ENCODE peak calls at places on chromosomes 12 and 14, in eight cellular contexts. W, T, J, E, Z, Q, O and M are unnamed samples.

GRCh38 chr12:101909646-101910045 is 32.3 kb downstream of the DRAM1 start:
- DNase-seq in J (no peak), Q (no peak), E (no peak), W (no peak), T (no peak), Z (no peak), O (no peak), M (no peak)

GRCh38 chr12:14239350-14239934 is 126.0 kb upstream of the ATF7IP start:
- DNase-seq in O (peak), W (peak), Z (no peak), Q (no peak), E (peak), T (no peak), J (no peak), M (peak)

GRCh38 chr14:99730876-99731351 is 46.8 kb downstream of the CYP46A1 start:
- DNase-seq in E (peak), W (no peak), Q (peak), J (peak), T (no peak), Z (no peak), O (no peak), M (peak)

GRCh38 chr14:72146241-72146640 is 214.0 kb downstream of the RGS6 start:
- DNase-seq in Z (no peak), T (no peak), E (no peak), W (no peak), Q (no peak), J (no peak), O (no peak), M (no peak)

GRCh38 chr12:90015228-90015627 is 306.6 kb upstream of the ATP2B1 start:
- DNase-seq in E (no peak), Z (no peak), T (peak), O (no peak), Q (no peak), J (no peak), W (no peak), M (no peak)

GRCh38 chr12:39071611-39072010 is 166.2 kb upstream of the CPNE8 start:
- DNase-seq in O (no peak), J (no peak), Q (no peak), Z (no peak), E (no peak), T (peak), W (no peak), M (no peak)

GRCh38 chr14:39491134-39491541 is 58.9 kb upstream of the FBXO33 start:
- DNase-seq in E (no peak), Q (no peak), W (no peak), T (peak), J (no peak), Z (peak), O (no peak), M (no peak)

GRCh38 chr14:85853996-85854526 is 324.1 kb downstream of the FLRT2 start:
- DNase-seq in J (no peak), O (no peak), Z (no peak), Q (no peak), W (no peak), E (no peak), T (no peak), M (no peak)

GRCh38 chr14:99510556-99511139 is 29.4 kb downstream of the CCNK start:
- DNase-seq in W (no peak), Z (no peak), O (peak), T (no peak), Q (no peak), J (no peak), E (no peak), M (no peak)

GRCh38 chr14:51095854-51096823 is 1.2 kb upstream of the TRIM9 start:
- DNase-seq in O (no peak), E (peak), Z (no peak), J (peak), Q (peak), T (peak), W (peak), M (peak)

GRCh38 chr12:30794020-30794419 is 39.3 kb upstream of the CAPRIN2 start:
- DNase-seq in J (no peak), E (no peak), W (no peak), O (no peak), T (peak), Z (no peak), Q (no peak), M (no peak)

GRCh38 chr12:69309461-69309860 is 38.7 kb upstream of the LYZ start:
- DNase-seq in O (no peak), E (no peak), Z (no peak), T (no peak), J (no peak), W (no peak), Q (no peak), M (no peak)

GRCh38 chr14:28577187-28577586 is 189.4 kb upstream of the FOXG1 start:
- DNase-seq in Q (no peak), J (no peak), Z (peak), E (no peak), T (peak), O (no peak), W (no peak), M (no peak)

GRCh38 chr12:70590051-70590450 is 47.2 kb downstream of the PTPRB start:
- DNase-seq in T (peak), Z (peak), W (peak), J (peak), Q (peak), E (peak), O (peak), M (peak)

GRCh38 chr12:108779998-108780688 is 48.8 kb upstream of the CORO1C start:
- DNase-seq in W (no peak), T (no peak), O (no peak), Q (no peak), Z (no peak), J (no peak), E (no peak), M (no peak)

GRCh38 chr12:124238886-124239285 is 56.0 kb upstream of the RFLNA start:
- DNase-seq in J (no peak), W (peak), E (no peak), T (no peak), Z (no peak), Q (peak), O (no peak), M (no peak)

GRCh38 chr12:27610380-27610779 is 85.9 kb upstream of the REP15 start:
- DNase-seq in Z (peak), O (no peak), T (peak), J (no peak), W (no peak), Q (no peak), E (peak), M (no peak)

GRCh38 chr12:91178139-91178561 is 4.5 kb downstream of the DCN start:
- DNase-seq in Z (peak), O (no peak), E (peak), W (no peak), T (peak), Q (no peak), J (peak), M (no peak)

GRCh38 chr12:130761537-130762318 is 45.6 kb upstream of the RIMBP2 start:
- DNase-seq in E (peak), Q (peak), O (peak), Z (no peak), J (peak), T (peak), W (peak), M (peak)

GRCh38 chr12:62817556-62818271 is 117.2 kb downstream of the PPM1H start:
- DNase-seq in W (no peak), J (peak), T (peak), O (no peak), Q (no peak), Z (peak), E (no peak), M (no peak)

GRCh38 chr14:89911018-89911919 is 43.3 kb downstream of the EFCAB11 start:
- DNase-seq in Z (peak), J (no peak), W (peak), E (no peak), O (no peak), Q (peak), T (peak), M (no peak)

GRCh38 chr12:25376985-25377384 is 126.3 kb upstream of the KRAS start:
- DNase-seq in O (no peak), W (no peak), Q (no peak), Z (no peak), T (no peak), E (no peak), J (no peak), M (no peak)

GRCh38 chr12:3273409-3273853 is 196.3 kb downstream of the TSPAN9 start:
- DNase-seq in Q (no peak), E (no peak), J (no peak), O (no peak), W (no peak), Z (no peak), T (peak), M (no peak)

GRCh38 chr14:39446131-39446744 is 14.0 kb upstream of the FBXO33 start:
- DNase-seq in O (no peak), E (no peak), Q (no peak), T (no peak), J (no peak), Z (no peak), W (no peak), M (no peak)

GRCh38 chr12:39451977-39452376 is 9.1 kb upstream of the KIF21A start:
- DNase-seq in Z (no peak), J (no peak), T (no peak), E (no peak), W (no peak), Q (no peak), O (no peak), M (no peak)

GRCh38 chr12:52627395-52628110 is 9.2 kb upstream of the KRT73 start:
- DNase-seq in W (no peak), Q (no peak), T (no peak), E (no peak), O (no peak), Z (no peak), J (no peak), M (no peak)

GRCh38 chr14:101972126-101972785 is 7.9 kb downstream of the DYNC1H1 start:
- DNase-seq in T (peak), O (no peak), W (peak), J (peak), Z (peak), Q (peak), E (peak), M (peak)

GRCh38 chr14:54882521-54882920 is 20.1 kb downstream of the GCH1 start:
- DNase-seq in Q (no peak), E (no peak), T (no peak), J (no peak), O (no peak), W (no peak), Z (no peak), M (no peak)

GRCh38 chr14:78982551-78982950 is 812.4 kb downstream of the NRXN3 start:
- DNase-seq in E (no peak), W (no peak), T (no peak), J (no peak), Z (no peak), O (no peak), Q (no peak), M (no peak)

GRCh38 chr12:124527861-124528561 is 39.4 kb downstream of the NCOR2 start:
- DNase-seq in Z (no peak), T (no peak), J (no peak), E (no peak), Q (no peak), O (no peak), W (no peak), M (peak)

GRCh38 chr12:4215862-4216541 is 57.6 kb upstream of the CCND2 start:
- DNase-seq in Z (no peak), T (peak), Q (no peak), O (peak), J (no peak), E (no peak), W (no peak), M (no peak)

GRCh38 chr12:25257590-25258324 is 7.0 kb upstream of the KRAS start:
- DNase-seq in Q (no peak), W (no peak), O (no peak), Z (no peak), J (no peak), E (peak), T (no peak), M (no peak)

DNA sequence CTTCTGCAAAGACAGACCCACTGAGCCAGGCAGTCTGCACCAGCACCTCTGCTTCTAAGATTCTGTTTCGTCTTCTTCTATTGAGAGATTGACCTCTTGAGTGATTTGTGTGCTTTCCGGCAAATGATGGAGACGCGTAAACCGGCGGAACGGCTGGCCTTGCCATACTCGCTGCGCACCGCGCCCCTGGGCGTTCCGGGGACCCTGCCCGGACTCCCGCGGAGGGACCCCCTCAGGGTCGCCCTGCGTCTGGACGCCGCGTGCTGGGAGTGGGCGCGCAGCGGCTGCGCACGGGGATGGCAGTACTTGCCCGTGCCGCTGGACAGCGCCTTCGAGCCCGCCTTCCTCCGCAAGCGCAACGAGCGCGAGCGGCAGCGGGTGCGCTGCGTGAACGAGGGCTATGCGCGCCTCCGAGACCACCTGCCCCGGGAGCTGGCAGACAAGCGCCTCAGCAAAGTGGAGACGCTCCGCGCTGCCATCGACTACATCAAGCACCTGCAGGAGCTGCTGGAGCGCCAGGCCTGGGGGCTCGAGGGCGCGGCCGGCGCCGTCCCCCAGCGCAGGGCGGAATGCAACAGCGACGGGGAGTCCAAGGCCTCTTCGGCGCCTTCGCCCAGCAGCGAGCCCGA is 703 bp downstream of the ASCL4 start:
- DNase-seq in W (no peak), O (no peak), Z (no peak), T (no peak), Q (no peak), E (no peak), J (no peak), M (peak)
- TF ChIP-seq CTCF in W (no peak), O (no peak), Z (no peak), T (no peak), Q (no peak), E (no peak), J (no peak), M (peak)

GRCh38 chr12:94875525-94875924 is 128.0 kb downstream of the NDUFA12 start:
- DNase-seq in T (peak), W (no peak), Q (no peak), J (no peak), O (peak), Z (peak), E (no peak), M (no peak)
- TF ChIP-seq CTCF in T (peak), W (peak), Q (no peak), J (no peak), O (peak), Z (no peak), E (no peak), M (no peak)

GRCh38 chr12:54933381-54933780 is 51.2 kb downstream of the TESPA1 start:
- DNase-seq in Q (no peak), W (no peak), Z (no peak), E (peak), T (peak), J (no peak), O (no peak), M (no peak)

GRCh38 chr12:54934419-54934818 is 50.1 kb downstream of the TESPA1 start:
- DNase-seq in O (no peak), E (no peak), J (no peak), Z (no peak), Q (no peak), W (no peak), T (no peak), M (no peak)

GRCh38 chr12:54937376-54937775 is 47.2 kb downstream of the TESPA1 start:
- DNase-seq in W (no peak), O (no peak), Q (no peak), Z (peak), J (no peak), T (no peak), E (no peak), M (no peak)

GRCh38 chr12:54936736-54937135 is 47.8 kb downstream of the TESPA1 start:
- DNase-seq in T (peak), J (no peak), Z (no peak), W (no peak), Q (no peak), E (no peak), O (no peak), M (no peak)

GRCh38 chr12:54935235-54935951 is 49.2 kb downstream of the TESPA1 start:
- DNase-seq in W (no peak), T (peak), Z (peak), E (peak), O (peak), Q (no peak), J (no peak), M (no peak)
- TF ChIP-seq CTCF in W (no peak), T (peak), Z (no peak), E (no peak), O (peak), Q (no peak), J (no peak), M (no peak)

GRCh38 chr14:64053694-64054669 is 201.2 kb downstream of the SYNE2 start:
- DNase-seq in E (no peak), O (no peak), Z (no peak), Q (no peak), J (no peak), T (peak), W (no peak), M (no peak)
- TF ChIP-seq CTCF in E (no peak), O (no peak), Z (no peak), Q (no peak), J (no peak), T (no peak), W (no peak), M (no peak)

GRCh38 chr14:24212924-24213865 is at the start of gene CHMP4A:
- DNase-seq in T (peak), O (peak), E (peak), W (peak), Q (peak), Z (peak), J (peak), M (peak)
- TF ChIP-seq CTCF in T (no peak), O (no peak), E (no peak), W (no peak), Q (no peak), Z (no peak), J (no peak), M (no peak)

GRCh38 chr12:42792265-42792664 is 202.7 kb upstream of the PRICKLE1 start:
- DNase-seq in O (no peak), J (no peak), E (no peak), T (no peak), W (no peak), Z (no peak), Q (no peak), M (no peak)
- TF ChIP-seq CTCF in O (no peak), J (no peak), E (no peak), T (no peak), W (no peak), Z (no peak), Q (no peak), M (no peak)

DNA sequence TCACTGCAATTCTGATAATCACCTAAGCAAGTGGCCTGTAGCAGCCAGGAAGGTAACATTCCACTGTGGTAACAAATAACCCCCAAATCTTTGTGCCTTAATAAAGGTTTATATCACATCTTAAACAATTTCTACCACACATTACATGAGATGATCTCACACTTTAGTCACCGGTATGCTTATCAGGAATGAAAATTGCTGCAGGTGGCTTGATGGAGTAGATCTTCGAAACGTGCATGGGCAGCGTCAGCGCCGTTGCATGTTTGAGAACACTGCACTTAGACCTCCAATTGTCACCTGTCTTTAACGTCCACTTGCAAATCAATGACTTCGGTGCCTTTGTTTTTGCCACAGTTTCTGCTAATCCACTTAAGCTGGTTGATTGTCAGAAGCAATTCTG is 477.4 kb downstream of the VRK1 start:
- DNase-seq in W (no peak), Z (no peak), J (no peak), E (no peak), T (no peak), O (no peak), Q (no peak), M (no peak)
- TF ChIP-seq CTCF in W (no peak), Z (no peak), J (no peak), E (no peak), T (no peak), O (no peak), Q (no peak), M (no peak)

DNA sequence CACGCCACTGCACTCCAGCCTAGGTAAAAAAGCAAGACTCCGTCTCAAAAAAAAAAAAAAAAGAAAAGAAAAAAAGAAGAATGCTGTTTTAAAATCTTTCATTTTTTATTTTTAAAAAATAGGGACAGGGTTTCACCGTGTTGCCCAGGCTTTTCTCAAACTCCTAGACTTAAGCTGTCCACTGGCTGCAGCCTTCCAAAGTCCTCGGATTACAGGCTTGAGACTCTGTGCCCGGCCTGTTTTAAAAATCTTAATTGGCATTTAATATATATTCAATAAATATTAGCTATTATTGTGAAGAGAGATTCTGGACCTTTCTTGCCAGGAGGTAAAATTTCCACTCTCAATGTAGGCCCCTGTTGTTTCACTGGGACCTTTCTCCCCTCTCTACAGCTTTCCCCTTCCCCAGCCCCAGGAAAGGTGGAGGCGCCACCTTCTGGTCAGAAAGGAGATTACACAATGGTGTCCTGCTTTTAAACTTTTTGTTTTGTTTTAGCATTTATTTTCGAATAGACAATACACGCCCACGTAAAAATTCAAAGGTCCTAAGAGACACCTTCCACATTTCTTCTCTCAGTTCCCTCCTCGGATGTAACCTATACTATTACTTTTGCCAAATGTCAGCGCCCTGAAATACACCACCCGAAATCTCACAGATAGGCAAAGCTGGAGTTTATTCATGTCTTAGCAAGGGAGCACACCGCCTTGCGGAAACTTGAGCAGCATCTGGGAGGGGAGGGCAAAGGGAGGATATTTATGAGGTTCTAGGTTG is 23.8 kb upstream of the PHC1 start:
- DNase-seq in W (peak), Q (no peak), O (peak), J (peak), E (peak), T (peak), Z (peak), M (peak)
- TF ChIP-seq CTCF in W (peak), Q (peak), O (peak), J (peak), E (peak), T (peak), Z (peak), M (peak)

DNA sequence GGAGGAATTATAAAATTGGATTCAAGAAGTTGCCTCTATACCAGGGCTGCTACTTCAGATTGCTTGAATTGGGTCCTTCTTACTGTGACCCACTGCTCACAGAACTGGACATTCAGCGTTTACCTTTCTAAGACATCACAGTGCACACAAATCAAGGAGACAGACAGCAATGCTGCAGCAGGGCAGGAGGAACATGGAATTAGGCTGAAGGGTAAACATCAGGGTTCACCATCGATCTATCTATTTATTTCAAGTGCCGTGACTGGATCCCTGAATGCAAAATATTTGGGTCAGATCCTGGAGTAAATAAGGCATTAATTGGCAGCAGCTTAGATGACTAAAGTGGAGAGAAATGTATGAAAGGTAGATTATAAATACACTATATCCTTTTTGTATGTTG is 76.9 kb upstream of the HMGA2 start:
- DNase-seq in J (no peak), O (no peak), Z (no peak), T (no peak), E (no peak), Q (no peak), W (no peak), M (no peak)
- TF ChIP-seq CTCF in J (no peak), O (no peak), Z (no peak), T (no peak), E (no peak), Q (no peak), W (no peak), M (no peak)